ENCODE peak calls at places on chromosomes 3 and 15, in five cellular contexts. O, E, U, S and W are unnamed samples. For H3K4me1 and H3K9me3, the result is how much of the 10 kb centered on the place peaks cover.

GRCh38 chr15:79433610-79434009 is 1.5 kb downstream of the MINAR1 start:
- DNase-seq in S (no peak), U (no peak), E (no peak), O (no peak), W (no peak)

GRCh38 chr3:172647823-172648222 is 63.0 kb downstream of the NCEH1 start:
- DNase-seq in E (no peak), S (no peak), U (peak), O (no peak), W (no peak)

GRCh38 chr15:66802087-66803001 is 100.3 kb downstream of the SMAD6 start:
- DNase-seq in E (no peak), U (no peak), O (no peak), S (peak), W (no peak)

GRCh38 chr3:13276438-13277129 is 143.5 kb downstream of the NUP210 start:
- DNase-seq in E (peak), S (peak), O (no peak), U (no peak), W (no peak)

GRCh38 chr15:101390060-101390459 is 95.0 kb upstream of the SNRPA1 start:
- DNase-seq in O (no peak), E (no peak), S (no peak), U (no peak), W (peak)

GRCh38 chr3:24505678-24506560 is 11.3 kb upstream of the THRB start:
- DNase-seq in S (no peak), E (no peak), O (no peak), U (no peak), W (no peak)

GRCh38 chr3:71813704-71814103 is 28.8 kb upstream of the PROK2 start:
- DNase-seq in O (no peak), U (no peak), E (no peak), S (no peak), W (no peak)

GRCh38 chr3:172808969-172809546 is 58.5 kb downstream of the ECT2 start:
- DNase-seq in O (no peak), U (no peak), E (no peak), S (no peak), W (no peak)

GRCh38 chr3:11543141-11543947 is 100.4 kb downstream of the VGLL4 start:
- DNase-seq in E (peak), S (peak), O (peak), U (no peak), W (no peak)

GRCh38 chr3:146390006-146390772 is 79.2 kb downstream of the PLSCR2 start:
- DNase-seq in E (no peak), S (no peak), O (no peak), U (no peak), W (no peak)

GRCh38 chr3:50194903-50195500 is 3.6 kb downstream of the GNAT1 start:
- DNase-seq in U (peak), S (no peak), E (no peak), O (no peak), W (no peak)

GRCh38 chr3:48280883-48281282 is 40.0 kb downstream of the ZNF589 start:
- DNase-seq in U (no peak), O (no peak), E (no peak), S (no peak), W (no peak)

GRCh38 chr15:77497942-77498361 is 77.3 kb downstream of the HMG20A start:
- DNase-seq in O (peak), S (no peak), E (no peak), U (peak), W (no peak)

GRCh38 chr3:15220661-15221060 is 14.6 kb downstream of the CAPN7 start:
- DNase-seq in U (no peak), S (no peak), E (no peak), O (no peak), W (no peak)

GRCh38 chr3:110811050-110811449 is 260.6 kb upstream of the NECTIN3 start:
- DNase-seq in S (no peak), O (no peak), E (no peak), U (no peak), W (no peak)

GRCh38 chr15:64856429-64857145 is 14.9 kb downstream of the PLEKHO2 start:
- DNase-seq in U (peak), O (peak), S (no peak), E (peak), W (no peak)

GRCh38 chr15:74007820-74008371 is 13.4 kb downstream of the PML start:
- DNase-seq in E (no peak), S (peak), O (no peak), U (no peak), W (no peak)

GRCh38 chr3:114892117-114892870 is 254.8 kb downstream of the ZBTB20 start:
- DNase-seq in E (no peak), S (no peak), U (peak), O (no peak), W (no peak)

GRCh38 chr3:81497565-81497964 is 263.9 kb downstream of the GBE1 start:
- DNase-seq in E (no peak), U (no peak), S (no peak), O (no peak), W (no peak)

GRCh38 chr3:14598143-14598569 is 53.4 kb upstream of the CCDC174 start:
- DNase-seq in S (no peak), U (no peak), O (no peak), E (no peak), W (no peak)

GRCh38 chr3:112931737-112932521 is 43.0 kb downstream of the CD200R1 start:
- DNase-seq in E (peak), U (no peak), O (no peak), S (no peak), W (no peak)

DNA sequence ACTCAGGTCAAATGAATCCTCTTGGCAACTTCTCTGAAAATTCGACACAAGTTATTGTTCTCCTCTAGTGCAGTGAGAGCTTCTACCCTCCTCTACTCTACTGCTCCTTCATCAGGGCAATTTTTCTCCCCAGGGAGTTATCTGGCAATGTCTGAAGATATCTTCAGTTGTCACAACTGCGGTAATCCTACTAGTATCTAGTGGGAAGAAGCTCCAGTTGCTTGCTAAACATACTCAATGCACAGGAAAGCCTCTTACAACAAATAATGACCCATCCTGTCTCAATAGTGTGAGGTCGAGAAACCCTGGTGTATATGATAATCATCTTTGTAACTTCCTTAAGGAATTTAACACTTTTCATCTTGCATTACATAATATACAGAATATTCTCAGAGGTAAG is 1147.6 kb downstream of the IGSF11 start:
- DNase-seq in S (no peak), E (no peak), U (no peak), O (no peak), W (no peak)
- TF ChIP-seq POLR2A in S (no peak), E (no peak), U (no peak), O (no peak), W (no peak)

GRCh38 chr3:44108481-44108880 is 133.2 kb upstream of the TOPAZ1 start:
- DNase-seq in E (no peak), S (no peak), U (no peak), O (no peak), W (no peak)

GRCh38 chr3:44105571-44105970 is 136.1 kb upstream of the TOPAZ1 start:
- DNase-seq in E (no peak), O (no peak), S (no peak), U (no peak), W (no peak)

GRCh38 chr3:44104043-44104442 is 137.6 kb upstream of the TOPAZ1 start:
- DNase-seq in E (no peak), U (no peak), O (no peak), S (no peak), W (no peak)

GRCh38 chr3:44106761-44107160 is 134.9 kb upstream of the TOPAZ1 start:
- DNase-seq in E (no peak), U (no peak), S (no peak), O (no peak), W (no peak)

GRCh38 chr3:44104668-44105321 is 136.9 kb upstream of the TOPAZ1 start:
- DNase-seq in U (no peak), O (no peak), S (no peak), E (no peak), W (no peak)
- H3K4me1 ChIP-seq in U (under half), O (under half), S (under half), E (under half), W (under half)

GRCh38 chr15:21270474-21270873 is 169.8 kb downstream of the POTEB3 start:
- DNase-seq in S (no peak), O (no peak), U (no peak), E (no peak), W (no peak)

GRCh38 chr15:21267231-21267630 is 173.1 kb downstream of the POTEB3 start:
- DNase-seq in O (no peak), S (no peak), E (no peak), U (no peak), W (no peak)

GRCh38 chr15:21267686-21268395 is 172.5 kb downstream of the POTEB3 start:
- DNase-seq in U (no peak), S (no peak), E (no peak), O (no peak), W (no peak)

GRCh38 chr15:21269121-21269520 is 171.2 kb downstream of the POTEB3 start:
- DNase-seq in S (no peak), E (no peak), O (no peak), U (no peak), W (no peak)
- H3K9me3 ChIP-seq in S (under half), E (under half), O (under half), U (under half), W (under half)

GRCh38 chr15:69784808-69785550 is 312.7 kb downstream of the TLE3 start:
- DNase-seq in E (no peak), S (no peak), U (no peak), O (no peak), W (no peak)
- TF ChIP-seq POLR2A in E (no peak), S (no peak), U (no peak), O (no peak), W (no peak)

GRCh38 chr15:33027636-33028035 is 166.9 kb downstream of the FMN1 start:
- DNase-seq in S (no peak), O (no peak), U (no peak), E (no peak), W (no peak)
- H3K4me1 ChIP-seq in S (under half), O (under half), U (under half), E (under half), W (under half)

GRCh38 chr15:25249236-25250010 is 189.4 kb downstream of the UBE3A start:
- DNase-seq in E (no peak), S (peak), U (peak), O (peak), W (peak)
- H3K9me3 ChIP-seq in E (under half), S (under half), U (under half), O (under half), W (under half)

GRCh38 chr3:57755368-57756021 is 614 bp upstream of the SLMAP start:
- DNase-seq in E (peak), S (peak), U (peak), O (peak), W (peak)

GRCh38 chr3:57757642-57758297 is 1.7 kb downstream of the SLMAP start:
- DNase-seq in O (no peak), S (no peak), U (peak), E (no peak), W (peak)

GRCh38 chr3:57758686-57759085 is 2.6 kb downstream of the SLMAP start:
- DNase-seq in U (no peak), S (no peak), E (no peak), O (no peak), W (no peak)

GRCh38 chr3:57756528-57757401 is 656 bp downstream of the SLMAP start:
- DNase-seq in U (peak), O (peak), S (peak), E (peak), W (peak)

DNA sequence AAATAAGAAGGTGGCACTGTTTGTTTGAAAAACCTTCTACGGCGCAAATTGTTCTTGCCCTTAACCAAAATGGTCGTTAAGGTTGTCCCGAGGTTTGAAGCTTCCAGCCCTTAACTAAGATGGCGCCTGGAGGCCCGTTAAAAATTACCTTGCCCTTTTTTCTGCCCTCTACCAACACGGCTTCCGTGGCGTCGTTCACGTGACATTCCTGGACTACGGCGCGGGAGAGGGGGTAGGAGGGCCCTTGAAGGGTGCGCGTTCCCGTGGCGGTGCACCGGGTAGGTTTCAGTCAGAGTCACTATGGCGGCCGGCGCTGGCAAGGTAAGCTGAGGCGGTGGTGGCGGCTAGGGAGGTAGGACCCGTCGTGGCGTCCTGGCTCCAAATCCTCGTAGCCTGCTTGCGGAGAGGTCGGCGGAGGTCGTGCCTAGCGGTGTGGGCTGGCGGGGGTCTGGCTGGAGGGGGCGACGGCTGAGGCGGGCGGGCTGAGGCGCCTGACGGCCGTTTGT is at the start of gene SLMAP:
- DNase-seq in E (peak), U (peak), O (peak), S (peak), W (peak)
- TF ChIP-seq POLR2A in E (no peak), U (peak), O (peak), S (peak), W (peak)

DNA sequence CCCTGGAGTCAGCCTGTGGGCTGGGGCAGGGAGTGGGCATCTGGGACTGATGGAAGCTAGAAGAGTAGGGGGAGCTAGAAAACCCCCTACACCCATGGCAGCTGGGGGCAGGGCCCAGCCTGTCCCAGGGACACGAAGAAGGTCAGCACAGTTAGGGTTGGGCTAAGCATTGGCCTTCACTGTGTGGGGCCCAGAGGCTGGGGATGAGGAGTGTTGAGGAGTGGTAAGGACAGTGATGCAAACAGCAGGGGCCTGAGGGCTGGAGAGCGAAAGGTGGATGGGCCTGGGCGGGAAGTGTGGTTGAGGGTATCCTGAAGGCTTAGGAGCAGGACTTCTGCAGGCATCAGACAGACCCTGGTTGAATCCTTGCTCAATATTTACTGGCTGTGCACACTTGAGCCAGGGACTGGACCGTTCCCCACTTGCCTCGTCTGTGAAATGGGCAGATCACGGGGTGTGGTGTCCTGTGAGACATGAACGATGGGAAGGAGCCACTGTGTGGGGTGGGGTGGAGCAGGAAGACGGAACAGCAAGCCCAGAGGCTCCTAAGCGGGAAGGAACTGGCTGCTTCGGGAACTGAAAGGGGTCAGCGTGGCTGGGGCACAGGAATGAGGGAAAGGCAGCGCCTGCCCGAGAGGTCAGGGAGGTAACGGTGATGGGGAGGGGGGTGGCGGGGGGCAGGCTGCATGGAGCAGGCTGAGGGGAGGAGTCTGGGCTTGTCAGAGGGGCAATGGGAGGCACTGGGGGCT is 7.3 kb downstream of the PRKCD start:
- DNase-seq in E (no peak), U (no peak), S (no peak), O (no peak), W (no peak)
- H3K4me1 ChIP-seq in E (under half), U (half or more), S (under half), O (under half), W (half or more)

DNA sequence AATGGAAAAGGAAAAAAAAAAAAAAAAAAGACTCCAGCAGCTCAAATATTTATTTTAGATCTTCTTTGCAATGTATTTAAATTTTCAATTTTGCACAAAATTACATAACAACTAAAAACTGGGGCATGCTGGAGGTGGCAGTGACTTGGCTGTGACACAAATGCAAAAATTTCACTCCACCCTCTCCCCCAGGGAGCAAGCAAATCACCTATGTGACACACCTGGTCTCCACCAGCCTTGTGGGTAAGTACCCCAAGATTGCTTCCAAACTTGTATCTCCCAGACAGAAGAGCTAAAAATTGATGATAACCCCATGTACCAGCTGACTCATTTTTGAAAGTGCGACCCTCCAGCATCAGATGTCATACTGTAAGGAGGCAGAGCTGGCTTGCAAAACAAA is 32.0 kb downstream of the UBE3A start:
- DNase-seq in E (no peak), O (no peak), U (no peak), S (no peak), W (no peak)
- H3K9me3 ChIP-seq in E (under half), O (under half), U (under half), S (under half), W (under half)